ENCODE peak calls at places on chromosome 13, in nine cellular contexts. A is kidney epithelial cell; X is GM20000; Y is ureter; W is activated CD8-positive, alpha-beta memory T cell treated with anti-CD3 and anti-CD28 coated beads for 1 hour; U is NCI-H748 treated with DMSO at 0.1 percent for 48 hours; S is HS-5; Z is NCI-H774; Q is NCI-H2029. T is an unnamed sample.

GRCh38 chr13:46643165-46643777 is 90.3 kb downstream of the LRCH1 start:
- DNase-seq in S (no peak), U (no peak), A (no peak), W (no peak), X (no peak), Z (no peak), Y (no peak), Q (no peak), T (no peak)

GRCh38 chr13:114128624-114129522 is 3.5 kb downstream of the RASA3 start:
- DNase-seq in Y (peak; percentile 80), Z (no peak), W (peak; percentile 87), S (peak; percentile 64), X (peak; percentile 95), U (no peak), A (peak; percentile 78), Q (no peak), T (no peak)

GRCh38 chr13:40539954-40540706 is 126.3 kb downstream of the FOXO1 start:
- DNase-seq in X (no peak), S (peak; percentile 46), Z (no peak), Q (no peak), W (no peak), A (peak; percentile 67), U (no peak), Y (no peak), T (peak; percentile 60)

GRCh38 chr13:50679321-50679720 is 164.2 kb downstream of the DLEU7 start:
- DNase-seq in U (no peak), A (no peak), S (no peak), Y (no peak), X (no peak), W (no peak), Z (no peak), Q (no peak), T (no peak)

GRCh38 chr13:114146629-114147028 is 14.2 kb upstream of the RASA3 start:
- DNase-seq in A (no peak), S (no peak), X (no peak), Q (no peak), Z (no peak), W (no peak), Y (no peak), U (no peak), T (no peak)

GRCh38 chr13:22801402-22802003 is 379.3 kb upstream of the SGCG start:
- DNase-seq in S (no peak), X (no peak), Y (no peak), W (no peak), Z (no peak), Q (no peak), A (no peak), U (peak; percentile 60), T (no peak)

GRCh38 chr13:43835701-43836100 is 43.8 kb downstream of the CCDC122 start:
- DNase-seq in X (no peak), S (no peak), Y (no peak), Z (no peak), U (no peak), Q (no peak), W (no peak), A (no peak), T (peak; percentile 88)

GRCh38 chr13:27258637-27259377 is 7.4 kb downstream of the RPL21 start:
- DNase-seq in S (no peak), A (no peak), W (no peak), X (no peak), Y (no peak), Z (no peak), Q (no peak), U (no peak), T (no peak)

T was measured in retinal pigment epithelial cell.